ENCODE peak calls at places on chromosomes 16 and 17, in five cellular contexts. L, N, O, Z and Q are unnamed samples.

GRCh38 chr16:88405325-88406060 is 22.7 kb downstream of the ZNF469 start:
- DNase-seq in L (no peak), N (no peak), O (peak; percentile 60), Z (no peak), Q (no peak)

GRCh38 chr17:66275651-66276050 is 26.8 kb upstream of the PRKCA start:
- DNase-seq in L (peak; percentile 99), N (no peak), O (peak; percentile 88), Z (no peak), Q (no peak)

GRCh38 chr16:58426095-58426494 is 33.8 kb downstream of the GINS3 start:
- DNase-seq in L (no peak), N (no peak), O (no peak), Z (no peak), Q (peak; percentile 62)

GRCh38 chr16:67158637-67159600 is 790 bp downstream of the TRADD start:
- DNase-seq in L (peak; percentile 59), N (peak; percentile 71), O (no peak), Z (no peak), Q (no peak)

GRCh38 chr17:29158515-29159275 is 21.5 kb downstream of the MYO18A start:
- DNase-seq in L (peak; percentile 90), N (peak; percentile 53), O (peak; percentile 33), Z (no peak), Q (no peak)

GRCh38 chr16:70381604-70382342 is 35.1 kb downstream of the DDX19A start:
- DNase-seq in L (no peak), N (no peak), O (no peak), Z (no peak), Q (no peak)

GRCh38 chr16:29857133-29857760 is 5.8 kb downstream of the CDIPT start:
- DNase-seq in L (peak; percentile 75), N (no peak), O (peak; percentile 31), Z (no peak), Q (no peak)

GRCh38 chr17:64032081-64032480 is 11.6 kb upstream of the ICAM2 start:
- DNase-seq in L (peak; percentile 53), N (no peak), O (no peak), Z (no peak), Q (no peak)

GRCh38 chr17:14409292-14409691 is 108.4 kb downstream of the HS3ST3B1 start:
- DNase-seq in L (no peak), N (no peak), O (no peak), Z (no peak), Q (no peak)

GRCh38 chr17:27449541-27449940 is 6.7 kb upstream of the KSR1 start:
- DNase-seq in L (no peak), N (no peak), O (no peak), Z (no peak), Q (no peak)

GRCh38 chr17:50749243-50749642 is 18.1 kb downstream of the ANKRD40CL start:
- DNase-seq in L (no peak), N (no peak), O (no peak), Z (no peak), Q (no peak)

GRCh38 chr17:42310281-42311156 is 22.2 kb downstream of the STAT5A start:
- DNase-seq in L (no peak), N (no peak), O (no peak), Z (no peak), Q (no peak)

GRCh38 chr17:7897773-7898172 is 9.2 kb downstream of the CHD3 start:
- DNase-seq in L (peak; percentile 46), N (no peak), O (peak; percentile 56), Z (no peak), Q (no peak)

GRCh38 chr17:64315032-64315490 is 52.0 kb upstream of the TEX2 start:
- DNase-seq in L (no peak), N (peak; percentile 76), O (no peak), Z (no peak), Q (no peak)

GRCh38 chr16:82627811-82628339 is 1.1 kb downstream of the CDH13 start:
- DNase-seq in L (peak; percentile 72), N (no peak), O (no peak), Z (no peak), Q (no peak)

GRCh38 chr16:57061084-57061905 is 31.1 kb upstream of the CPNE2 start:
- DNase-seq in L (peak; percentile 90), N (no peak), O (peak; percentile 44), Z (no peak), Q (peak; percentile 86)

GRCh38 chr17:82134101-82134500 is 36.1 kb upstream of the FASN start:
- DNase-seq in L (no peak), N (no peak), O (peak; percentile 62), Z (no peak), Q (no peak)

GRCh38 chr16:75087040-75087979 is 29.3 kb downstream of the LDHD start:
- DNase-seq in L (peak; percentile 19), N (no peak), O (peak; percentile 10), Z (no peak), Q (no peak)

GRCh38 chr17:75168998-75169397 is 13.8 kb downstream of the SUMO2 start:
- DNase-seq in L (no peak), N (no peak), O (no peak), Z (no peak), Q (no peak)